ENCODE peak calls at places on chromosomes 3 and 15, in eight cellular contexts. P is SK-N-SH, E is right lobe of liver, G is PC-9, O is body of pancreas, H is left ventricle myocardium inferior, V is right cardiac atrium, B is endothelial cell of umbilical vein. A is an unnamed sample.

GRCh38 chr15:60353245-60353940 is 44.4 kb downstream of the ANXA2 start:
- DNase-seq in P (no peak), E (no peak), G (no peak), O (no peak), H (no peak), V (no peak), B (no peak), A (no peak)

GRCh38 chr3:128076465-128076782 is 24.2 kb downstream of the SEC61A1 start:
- DNase-seq in P (no peak), E (no peak), G (no peak), O (no peak), H (no peak), V (peak; percentile 71), B (peak; percentile 17), A (no peak)

GRCh38 chr3:128278761-128279593 is 125.7 kb downstream of the EEFSEC start:
- DNase-seq in P (peak; percentile 88), E (no peak), G (no peak), O (no peak), H (peak; percentile 80), V (peak; percentile 95), B (peak; percentile 70), A (no peak)

GRCh38 chr3:134810052-134810435 is 15.0 kb downstream of the EPHB1 start:
- DNase-seq in P (no peak), E (no peak), G (no peak), O (no peak), H (no peak), V (no peak), B (no peak), A (no peak)

GRCh38 chr3:25894101-25894500 is 104.2 kb downstream of the OXSM start:
- DNase-seq in P (no peak), E (no peak), G (no peak), O (no peak), H (no peak), V (no peak), B (no peak), A (no peak)

GRCh38 chr15:98123834-98124233 is 163.3 kb downstream of the ARRDC4 start:
- DNase-seq in P (no peak), E (no peak), G (no peak), O (no peak), H (no peak), V (no peak), B (no peak), A (no peak)

GRCh38 chr3:72004749-72005292 is 219.9 kb upstream of the PROK2 start:
- DNase-seq in P (no peak), E (no peak), G (no peak), O (no peak), H (no peak), V (no peak), B (no peak), A (no peak)

GRCh38 chr3:56988874-56989433 is 71.5 kb upstream of the SPATA12 start:
- DNase-seq in P (peak; percentile 71), E (peak; percentile 76), G (peak; percentile 50), O (peak; percentile 86), H (peak; percentile 70), V (peak; percentile 82), B (peak; percentile 87), A (no peak)

GRCh38 chr3:89250742-89251141 is 143.3 kb downstream of the EPHA3 start:
- DNase-seq in P (no peak), E (no peak), G (no peak), O (no peak), H (no peak), V (no peak), B (no peak), A (no peak)

GRCh38 chr3:89256395-89256794 is 149.0 kb downstream of the EPHA3 start:
- DNase-seq in P (no peak), E (no peak), G (no peak), O (no peak), H (no peak), V (no peak), B (no peak), A (no peak)

GRCh38 chr3:89256882-89257281 is 149.5 kb downstream of the EPHA3 start:
- DNase-seq in P (no peak), E (no peak), G (no peak), O (no peak), H (no peak), V (no peak), B (no peak), A (no peak)

DNA sequence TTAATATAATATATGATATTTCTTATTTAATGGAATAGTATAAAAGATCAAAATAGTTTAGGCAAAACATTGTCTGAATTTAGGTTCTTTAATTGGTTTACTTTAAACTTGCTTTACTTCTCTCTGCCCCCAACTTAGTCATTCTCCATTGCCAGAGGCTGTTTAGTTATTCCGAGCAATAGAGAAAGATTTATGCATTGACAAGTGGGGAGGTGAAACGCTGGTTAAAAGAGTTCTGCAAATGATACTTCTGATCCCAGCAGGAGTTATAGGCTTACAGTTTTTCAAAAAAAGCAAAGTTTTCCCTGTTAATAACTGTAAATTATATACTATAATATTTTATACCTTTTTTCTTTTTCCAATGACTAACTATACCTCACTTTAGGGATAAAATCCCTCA is 145.4 kb downstream of the EPHA3 start:
- DNase-seq in P (no peak), E (no peak), G (no peak), O (no peak), H (no peak), V (no peak), B (no peak), A (no peak)
- H3K27ac ChIP-seq in P (no peak overlapping the region), E (no peak overlapping the region), G (no peak overlapping the region), O (no peak overlapping the region), H (no peak overlapping the region), V (no peak overlapping the region), B (no peak overlapping the region), A (no peak overlapping the region)

GRCh38 chr3:192897005-192897404 is 20.7 kb downstream of the MB21D2 start:
- DNase-seq in P (no peak), E (no peak), G (no peak), O (no peak), H (no peak), V (no peak), B (no peak), A (no peak)

GRCh38 chr3:192902481-192903023 is 15.1 kb downstream of the MB21D2 start:
- DNase-seq in P (no peak), E (no peak), G (no peak), O (no peak), H (no peak), V (no peak), B (no peak), A (no peak)

GRCh38 chr3:192899540-192899982 is 18.1 kb downstream of the MB21D2 start:
- DNase-seq in P (no peak), E (no peak), G (no peak), O (no peak), H (no peak), V (no peak), B (no peak), A (no peak)

GRCh38 chr3:192904632-192905289 is 12.9 kb downstream of the MB21D2 start:
- DNase-seq in P (no peak), E (no peak), G (no peak), O (no peak), H (no peak), V (no peak), B (no peak), A (no peak)

GRCh38 chr3:192901435-192901834 is 16.2 kb downstream of the MB21D2 start:
- DNase-seq in P (no peak), E (no peak), G (no peak), O (no peak), H (no peak), V (no peak), B (peak; percentile 65), A (no peak)
- H3K27ac ChIP-seq in P (peak overlapping the region; percentile 94), E (no peak overlapping the region), G (peak overlapping the region; percentile 87), O (no peak overlapping the region), H (no peak overlapping the region), V (no peak overlapping the region), B (peak overlapping the region; percentile 9), A (no peak overlapping the region)

GRCh38 chr15:91942676-91943417 is 89.3 kb downstream of the SLCO3A1 start:
- DNase-seq in P (no peak), E (peak; percentile 89), G (peak; percentile 79), O (peak; percentile 67), H (peak; percentile 83), V (peak; percentile 90), B (no peak), A (no peak)

GRCh38 chr15:91940466-91941381 is 87.2 kb downstream of the SLCO3A1 start:
- DNase-seq in P (peak; percentile 45), E (no peak), G (peak; percentile 75), O (no peak), H (no peak), V (no peak), B (no peak), A (no peak)

GRCh38 chr15:91941871-91942270 is 88.4 kb downstream of the SLCO3A1 start:
- DNase-seq in P (no peak), E (no peak), G (no peak), O (no peak), H (no peak), V (no peak), B (no peak), A (no peak)

GRCh38 chr15:91936182-91936775 is 82.8 kb downstream of the SLCO3A1 start:
- DNase-seq in P (no peak), E (no peak), G (no peak), O (no peak), H (no peak), V (no peak), B (no peak), A (no peak)

DNA sequence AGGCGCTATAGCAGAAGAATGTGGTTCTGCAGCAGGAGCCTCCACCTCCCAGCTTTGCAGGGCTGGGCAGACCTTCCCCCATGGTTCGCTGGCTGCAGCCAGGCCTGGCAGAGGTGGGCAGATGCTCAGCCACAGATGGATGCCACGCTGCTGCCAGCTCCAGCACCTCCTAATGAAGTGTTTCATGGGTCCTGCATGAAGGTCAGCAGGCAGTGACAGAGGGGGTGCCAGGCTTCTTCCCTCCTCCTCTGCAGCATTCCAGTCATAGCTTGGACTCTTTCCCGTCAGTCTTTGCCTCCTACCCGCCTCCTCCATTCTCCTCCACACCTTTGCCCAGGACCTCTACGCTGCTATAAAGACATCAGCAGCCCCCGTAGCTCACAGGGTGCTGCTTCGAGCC is 85.9 kb downstream of the SLCO3A1 start:
- DNase-seq in P (no peak), E (no peak), G (no peak), O (no peak), H (peak; percentile 69), V (peak; percentile 84), B (no peak), A (no peak)
- H3K27ac ChIP-seq in P (no peak overlapping the region), E (peak overlapping the region; percentile 32), G (peak overlapping the region; percentile 100), O (peak overlapping the region; percentile 80), H (peak overlapping the region; percentile 84), V (peak overlapping the region; percentile 85), B (no peak overlapping the region), A (no peak overlapping the region)

GRCh38 chr3:105364113-105364512 is 2.6 kb upstream of the ALCAM start:
- DNase-seq in P (no peak), E (no peak), G (no peak), O (no peak), H (no peak), V (no peak), B (peak; percentile 21), A (no peak)

GRCh38 chr3:105359098-105359762 is 7.5 kb upstream of the ALCAM start:
- DNase-seq in P (no peak), E (no peak), G (no peak), O (no peak), H (no peak), V (no peak), B (peak; percentile 69), A (no peak)

GRCh38 chr3:105365536-105366301 is 990 bp upstream of the ALCAM start:
- DNase-seq in P (peak; percentile 40), E (no peak), G (no peak), O (peak; percentile 26), H (no peak), V (peak; percentile 5), B (no peak), A (peak; percentile 66)

GRCh38 chr3:105365171-105365535 is 1.6 kb upstream of the ALCAM start:
- DNase-seq in P (no peak), E (no peak), G (peak; percentile 37), O (peak; percentile 50), H (no peak), V (no peak), B (no peak), A (no peak)

GRCh38 chr3:105362021-105362665 is 4.6 kb upstream of the ALCAM start:
- DNase-seq in P (no peak), E (no peak), G (no peak), O (no peak), H (no peak), V (no peak), B (peak; percentile 83), A (no peak)
- H3K27ac ChIP-seq in P (peak overlapping the region; percentile 97), E (no peak overlapping the region), G (no peak overlapping the region), O (no peak overlapping the region), H (no peak overlapping the region), V (no peak overlapping the region), B (peak overlapping the region; percentile 96), A (no peak overlapping the region)